ENCODE peak calls at places on chromosomes 4 and X, in seven cellular contexts. B is kidney glomerular epithelial cell; D is iris pigment epithelial cell; T is caudate nucleus; Z is lung; H is stimulated activated CD4-positive, alpha-beta T cell treated with anti-CD3 and anti-CD28 coated beads, Interleukin-2, amount 100 ng/mL, for 48 hours; P is substantia nigra. Y is an unnamed sample.

GRCh38 chrX:49116076-49116475 is 7.5 kb downstream of the GPKOW start:
- DNase-seq in B (no peak), H (no peak), P (no peak), D (no peak), Z (no peak), T (no peak), Y (no peak)

GRCh38 chr4:175421506-175421905 is 390.6 kb downstream of the GPM6A start:
- DNase-seq in Z (no peak), H (no peak), P (no peak), B (peak), T (no peak), D (peak), Y (no peak)

GRCh38 chrX:2514131-2514530 is 13.4 kb upstream of the DHRSX start:
- DNase-seq in P (no peak), H (no peak), D (no peak), B (no peak), Z (no peak), T (no peak), Y (no peak)

GRCh38 chr4:104491396-104491821 is 3.3 kb downstream of the CXXC4 start:
- DNase-seq in H (no peak), D (peak), Z (no peak), B (no peak), P (peak), T (peak), Y (peak)

GRCh38 chr4:126269106-126269505 is 954.4 kb downstream of the FAT4 start:
- DNase-seq in B (no peak), T (no peak), Z (no peak), H (no peak), P (no peak), D (peak), Y (no peak)

GRCh38 chr4:3721627-3722026 is 44.6 kb upstream of the ADRA2C start:
- DNase-seq in T (peak), P (no peak), Z (no peak), B (no peak), D (no peak), H (no peak), Y (no peak)

GRCh38 chr4:37447886-37448285 is 203.3 kb downstream of the NWD2 start:
- DNase-seq in H (no peak), P (no peak), B (no peak), D (no peak), Z (no peak), T (no peak), Y (no peak)

GRCh38 chr4:52368895-52369294 is 290.2 kb downstream of the USP46 start:
- DNase-seq in T (no peak), B (no peak), D (no peak), P (no peak), Z (no peak), H (no peak), Y (no peak)

GRCh38 chr4:39933689-39934590 is 43.8 kb downstream of the PDS5A start:
- DNase-seq in P (no peak), T (no peak), B (peak), Z (no peak), H (no peak), D (peak), Y (no peak)

GRCh38 chr4:83489711-83490326 is 4.9 kb upstream of the ABRAXAS1 start:
- DNase-seq in Z (no peak), T (no peak), H (no peak), P (no peak), D (no peak), B (no peak), Y (no peak)

GRCh38 chr4:106698621-106699195 is 330.1 kb upstream of the GIMD1 start:
- DNase-seq in P (no peak), T (no peak), H (no peak), Z (no peak), B (no peak), D (no peak), Y (no peak)

GRCh38 chr4:100462206-100462605 is 55.6 kb downstream of the EMCN start:
- DNase-seq in T (no peak), P (no peak), D (peak), B (no peak), Z (no peak), H (no peak), Y (no peak)

GRCh38 chr4:185201983-185202962 is 1.5 kb downstream of the CFAP97 start:
- DNase-seq in P (no peak), Z (no peak), B (no peak), H (no peak), D (peak), T (no peak), Y (no peak)

GRCh38 chr4:11632488-11632887 is 203.8 kb upstream of the HS3ST1 start:
- DNase-seq in H (no peak), Z (no peak), B (no peak), T (no peak), D (peak), P (no peak), Y (no peak)

GRCh38 chr4:122219356-122219755 is 67.2 kb downstream of the BLTP1 start:
- DNase-seq in H (no peak), P (no peak), B (no peak), D (no peak), Z (no peak), T (no peak), Y (no peak)

GRCh38 chr4:173167793-173168395 is 717 bp upstream of the GALNT7 start:
- DNase-seq in T (no peak), Z (peak), B (peak), D (peak), P (no peak), H (peak), Y (peak)

GRCh38 chr4:162699629-162700028 is 467.1 kb downstream of the NAF1 start:
- DNase-seq in Z (no peak), P (no peak), T (no peak), D (no peak), B (no peak), H (no peak), Y (no peak)

GRCh38 chr4:33107813-33108212 is 2387.6 kb downstream of the PCDH7 start:
- DNase-seq in P (no peak), B (no peak), H (no peak), T (no peak), Z (no peak), D (peak), Y (no peak)

GRCh38 chrX:137565921-137566745 is at the start of gene ZIC3:
- DNase-seq in T (peak), B (no peak), Z (peak), D (peak), H (no peak), P (peak), Y (peak)

GRCh38 chr4:140061194-140061593 is 92.8 kb downstream of the MAML3 start:
- DNase-seq in T (no peak), B (peak), P (no peak), D (peak), H (no peak), Z (no peak), Y (no peak)

GRCh38 chr4:145298885-145299284 is 118.5 kb upstream of the OTUD4 start:
- DNase-seq in P (no peak), D (no peak), Z (no peak), B (no peak), T (no peak), H (no peak), Y (peak)

Y was measured in prostate gland.